ENCODE peak calls at places on chromosomes 1 and 21, in five cellular contexts. A, W, K, R and J are unnamed samples.

GRCh38 chr21:26965091-26965566 is 1.8 kb downstream of the ADAMTS5 start:
- DNase-seq in K (no peak), W (no peak), R (no peak), A (no peak), J (no peak)

GRCh38 chr1:226763741-226764264 is 24.7 kb upstream of the ITPKB start:
- DNase-seq in A (no peak), W (peak; percentile 51), K (peak; percentile 85), R (peak; percentile 97), J (no peak)

GRCh38 chr1:23597635-23598388 is 38.5 kb upstream of the ID3 start:
- DNase-seq in R (no peak), A (no peak), W (no peak), K (peak; percentile 71), J (no peak)

GRCh38 chr1:238677567-238677966 is 708.8 kb upstream of the CHRM3 start:
- DNase-seq in A (no peak), W (no peak), R (peak; percentile 46), K (no peak), J (no peak)

GRCh38 chr1:19220991-19221390 is 10.9 kb upstream of the UBR4 start:
- DNase-seq in K (no peak), R (no peak), A (no peak), W (no peak), J (no peak)

GRCh38 chr1:210072129-210072528 is 134.1 kb downstream of the SYT14 start:
- DNase-seq in R (no peak), A (no peak), K (no peak), W (no peak), J (no peak)

GRCh38 chr1:202871367-202871766 is 17.6 kb downstream of the RABIF start:
- DNase-seq in A (no peak), R (peak; percentile 36), W (no peak), K (no peak), J (no peak)

GRCh38 chr21:34946385-34947121 is 102.5 kb downstream of the RUNX1 start:
- DNase-seq in W (no peak), R (no peak), A (no peak), K (no peak), J (no peak)

GRCh38 chr1:169070547-169070946 is 35.9 kb upstream of the ATP1B1 start:
- DNase-seq in R (no peak), W (no peak), K (no peak), A (no peak), J (no peak)

GRCh38 chr1:230084408-230085177 is 17.6 kb downstream of the GALNT2 start:
- DNase-seq in R (peak; percentile 100), A (peak; percentile 76), W (no peak), K (peak; percentile 54), J (no peak)

GRCh38 chr1:76210130-76210529 is 135.6 kb downstream of the ST6GALNAC3 start:
- DNase-seq in A (no peak), R (no peak), W (no peak), K (no peak), J (no peak)

GRCh38 chr1:226407199-226407496 is 745 bp downstream of the PARP1 start:
- DNase-seq in R (no peak), K (no peak), W (no peak), A (no peak), J (no peak)

GRCh38 chr1:40855513-40855912 is 6.7 kb downstream of the CITED4 start:
- DNase-seq in A (peak; percentile 31), K (peak; percentile 77), R (no peak), W (no peak), J (no peak)

GRCh38 chr21:41974752-41975053 is 20.9 kb upstream of the C2CD2 start:
- DNase-seq in W (no peak), A (no peak), K (no peak), R (no peak), J (peak; percentile 32)

GRCh38 chr1:53293123-53293522 is 34.7 kb downstream of the LRP8 start:
- DNase-seq in K (no peak), R (peak; percentile 30), W (peak; percentile 46), A (no peak), J (no peak)

GRCh38 chr1:230540416-230540815 is 101.9 kb upstream of the COG2 start:
- DNase-seq in R (no peak), K (no peak), W (no peak), A (no peak), J (no peak)

GRCh38 chr1:99277066-99277465 is 12.8 kb downstream of the PLPPR4 start:
- DNase-seq in K (no peak), W (no peak), R (no peak), A (no peak), J (no peak)

GRCh38 chr1:28507247-28507645 is 1.4 kb downstream of the RCC1 start:
- DNase-seq in W (no peak), K (no peak), R (no peak), A (peak; percentile 33), J (no peak)

GRCh38 chr1:77825356-77825709 is 45.9 kb downstream of the MIGA1 start:
- DNase-seq in R (peak; percentile 74), K (peak; percentile 52), W (peak; percentile 28), A (no peak), J (no peak)

GRCh38 chr1:173332026-173332425 is 124.9 kb upstream of the TNFSF4 start:
- DNase-seq in R (peak; percentile 83), A (no peak), K (no peak), W (no peak), J (no peak)

GRCh38 chr1:58166417-58166816 is 380.1 kb downstream of the OMA1 start:
- DNase-seq in A (no peak), K (no peak), R (no peak), W (no peak), J (no peak)

GRCh38 chr1:10001016-10001665 is 4.1 kb downstream of the RBP7 start:
- DNase-seq in R (no peak), K (no peak), W (no peak), A (no peak), J (no peak)

GRCh38 chr21:45405271-45405818 is 380 bp downstream of the COL18A1 start:
- DNase-seq in W (no peak), A (no peak), K (peak; percentile 67), R (peak; percentile 52), J (no peak)
- H3K27ac ChIP-seq in W (peak overlapping the region; percentile 65), A (no peak overlapping the region), K (peak overlapping the region; percentile 53), R (peak overlapping the region; percentile 30), J (no peak overlapping the region)

GRCh38 chr1:16644179-16645043 is 22.3 kb downstream of the RNU1-3 start:
- DNase-seq in W (peak; percentile 97), A (peak; percentile 99), R (peak; percentile 99), K (peak; percentile 100), J (peak; percentile 90)
- H3K27ac ChIP-seq in W (peak overlapping the region; percentile 78), A (peak overlapping the region; percentile 72), R (no peak overlapping the region), K (peak overlapping the region; percentile 5), J (peak overlapping the region; percentile 86)

DNA sequence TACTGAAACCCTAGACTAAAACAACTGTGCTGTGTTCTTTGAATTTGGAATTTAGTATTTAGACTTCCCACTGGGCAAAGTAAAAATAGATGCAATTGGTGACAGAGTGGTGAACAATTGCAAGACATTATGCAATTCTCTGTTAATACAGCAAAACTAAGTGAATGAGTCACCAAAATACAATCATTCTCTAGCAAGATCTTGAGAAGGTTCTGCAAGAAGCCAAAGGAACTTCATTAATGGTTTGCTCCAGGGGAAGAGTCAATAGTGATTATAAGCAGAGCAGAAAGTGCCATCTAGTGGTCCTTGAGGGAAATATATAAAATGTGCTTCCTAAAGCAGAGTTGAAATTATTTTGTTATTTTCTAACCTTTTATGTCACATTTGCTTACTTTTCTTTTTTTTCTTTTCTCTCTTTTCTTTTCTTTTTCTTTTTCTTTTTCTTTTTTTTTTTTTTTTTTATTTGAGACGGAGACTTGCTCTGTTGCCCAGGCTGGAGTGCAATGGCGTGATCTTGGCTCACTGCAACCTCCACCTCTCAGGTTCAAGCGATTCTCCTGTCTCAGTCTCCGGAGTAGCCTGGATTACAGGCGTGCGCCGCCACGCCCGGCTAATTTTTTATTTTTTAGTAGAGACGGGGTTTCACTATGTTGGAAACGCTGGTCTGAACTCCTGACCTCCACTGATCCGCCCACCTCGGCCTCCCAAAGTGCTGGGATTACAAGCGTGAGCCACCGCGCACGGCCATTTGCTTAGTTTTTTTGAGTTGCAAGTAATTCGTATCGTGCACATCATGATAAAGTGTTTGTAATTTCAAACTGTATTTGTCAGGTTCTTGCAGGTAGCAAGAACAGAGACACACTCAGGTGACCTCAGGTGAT is 99.2 kb downstream of the CTH start:
- DNase-seq in W (no peak), R (peak; percentile 96), K (no peak), A (no peak), J (no peak)
- H3K27ac ChIP-seq in W (no peak overlapping the region), R (peak overlapping the region; percentile 38), K (no peak overlapping the region), A (no peak overlapping the region), J (no peak overlapping the region)

DNA sequence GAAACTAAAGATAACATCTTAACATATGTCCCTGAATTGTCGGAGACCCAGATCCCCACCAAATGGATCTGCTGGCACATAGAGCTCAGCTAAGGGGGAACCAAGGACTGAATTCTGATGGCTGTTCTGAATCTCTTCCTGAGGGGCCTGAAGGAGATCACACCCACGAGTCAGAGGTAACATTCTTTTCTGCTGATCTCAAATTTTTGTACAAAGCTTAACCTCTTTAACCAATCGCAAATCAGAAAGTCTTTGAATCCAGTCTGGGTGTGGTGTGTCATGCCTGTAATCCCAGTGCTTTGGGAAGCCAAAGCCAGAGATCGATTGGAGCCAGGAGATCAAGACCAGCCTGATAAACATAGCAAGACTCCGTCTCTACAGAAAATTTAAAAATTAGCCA is 62.8 kb upstream of the PRRC2C start:
- DNase-seq in W (no peak), R (peak; percentile 61), K (no peak), A (no peak), J (no peak)
- H3K27ac ChIP-seq in W (no peak overlapping the region), R (no peak overlapping the region), K (no peak overlapping the region), A (no peak overlapping the region), J (no peak overlapping the region)

DNA sequence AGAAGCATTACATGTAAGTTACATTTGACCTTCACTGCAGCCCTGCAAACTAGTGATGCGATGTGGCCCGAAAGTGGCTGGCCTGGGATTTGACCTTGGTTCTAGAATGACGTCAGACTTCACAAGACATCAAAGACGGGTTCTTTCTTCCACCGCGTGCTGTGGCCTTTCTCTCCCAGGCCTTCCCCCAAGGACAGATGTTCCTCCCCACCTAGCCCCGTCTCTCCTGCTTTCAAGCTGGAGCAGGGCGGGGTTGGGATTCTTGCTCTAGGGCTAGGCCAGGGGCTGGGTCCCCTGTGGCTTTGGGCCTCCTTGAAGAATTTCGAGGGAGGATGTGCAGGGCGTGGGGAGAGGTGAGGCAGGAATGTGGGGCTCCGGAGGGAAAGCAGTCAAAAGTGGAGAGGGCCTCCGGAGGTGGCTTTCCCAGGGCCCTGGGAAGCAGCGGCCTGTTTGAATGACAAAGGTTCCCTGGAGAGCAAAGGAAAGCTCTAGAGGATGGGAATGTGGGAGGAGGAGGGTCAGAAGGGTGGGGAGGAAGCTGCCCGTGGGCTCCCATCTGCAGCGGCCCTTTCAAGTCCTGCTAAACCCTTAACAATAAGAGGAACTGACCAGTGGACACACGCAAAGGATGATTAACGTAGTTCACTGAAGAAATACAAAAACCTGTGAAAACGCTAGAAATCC is 49.9 kb upstream of the SLC2A1 start:
- DNase-seq in K (peak; percentile 99), R (no peak), A (no peak), W (no peak), J (no peak)
- H3K27ac ChIP-seq in K (peak overlapping the region; percentile 97), R (no peak overlapping the region), A (no peak overlapping the region), W (no peak overlapping the region), J (no peak overlapping the region)

DNA sequence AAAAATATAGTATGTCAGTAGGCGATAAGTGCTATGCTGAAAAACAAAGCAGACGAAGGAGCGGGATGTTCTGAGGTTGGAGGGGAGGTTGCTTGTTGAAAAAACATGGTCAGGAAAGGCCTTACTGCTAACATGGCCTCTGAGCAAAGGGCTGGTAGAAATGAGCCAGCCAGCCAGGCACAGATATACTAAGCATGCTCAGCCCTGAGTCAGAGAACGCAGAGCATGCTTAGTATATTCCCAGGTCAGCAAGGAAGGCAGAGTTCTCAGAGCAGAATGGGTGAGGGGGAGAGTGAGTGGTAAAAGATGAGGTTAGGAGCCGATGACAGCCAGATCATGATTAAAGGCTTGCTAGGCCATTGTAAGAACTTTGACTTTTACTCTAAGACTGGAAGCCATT is 36.7 kb downstream of the ZBTB40 start:
- DNase-seq in K (no peak), A (no peak), W (no peak), R (no peak), J (no peak)
- H3K27ac ChIP-seq in K (no peak overlapping the region), A (no peak overlapping the region), W (no peak overlapping the region), R (no peak overlapping the region), J (no peak overlapping the region)

GRCh38 chr1:174815474-174815908 is 184.3 kb upstream of the CACYBP start:
- DNase-seq in R (no peak), K (no peak), W (no peak), A (no peak), J (no peak)
- H3K27ac ChIP-seq in R (peak overlapping the region; percentile 71), K (no peak overlapping the region), W (no peak overlapping the region), A (no peak overlapping the region), J (no peak overlapping the region)